ENCODE peak calls at places on chromosomes 16 and 17, in eight cellular contexts. One of them, this sample, is unnamed.

GRCh38 chr17:47324224-47325020 is 667 bp downstream of the EFCAB13 start:
- DNase-seq in A549: peak
- DNase-seq in ascending aorta: peak
- DNase-seq in adrenal gland: peak
- DNase-seq in Peyer's patch: peak
- DNase-seq in AG04450: no peak
- DNase-seq in H1: no peak
- DNase-seq in coronary artery: peak
- DNase-seq in this sample: no peak

GRCh38 chr16:69567031-69567680 is 1.4 kb downstream of the NFAT5 start:
- DNase-seq in A549: no peak
- DNase-seq in ascending aorta: no peak
- DNase-seq in adrenal gland: peak
- DNase-seq in Peyer's patch: no peak
- DNase-seq in AG04450: no peak
- DNase-seq in H1: no peak
- DNase-seq in coronary artery: no peak
- DNase-seq in this sample: peak

GRCh38 chr16:89721644-89722391 is 481 bp downstream of the ZNF276 start:
- DNase-seq in A549: peak
- DNase-seq in ascending aorta: peak
- DNase-seq in adrenal gland: peak
- DNase-seq in Peyer's patch: peak
- DNase-seq in AG04450: no peak
- DNase-seq in H1: no peak
- DNase-seq in coronary artery: no peak
- DNase-seq in this sample: peak

GRCh38 chr17:301681-302299 is 50.8 kb downstream of the RPH3AL start:
- DNase-seq in A549: no peak
- DNase-seq in ascending aorta: no peak
- DNase-seq in adrenal gland: no peak
- DNase-seq in Peyer's patch: peak
- DNase-seq in AG04450: no peak
- DNase-seq in H1: no peak
- DNase-seq in coronary artery: no peak
- DNase-seq in this sample: no peak

GRCh38 chr17:35607239-35607817 is 20.2 kb downstream of the AP2B1 start:
- DNase-seq in A549: no peak
- DNase-seq in ascending aorta: no peak
- DNase-seq in adrenal gland: no peak
- DNase-seq in Peyer's patch: no peak
- DNase-seq in AG04450: no peak
- DNase-seq in H1: no peak
- DNase-seq in coronary artery: no peak
- DNase-seq in this sample: no peak

GRCh38 chr17:16915752-16916556 is 56.0 kb downstream of the TNFRSF13B start:
- DNase-seq in A549: peak
- DNase-seq in ascending aorta: peak
- DNase-seq in adrenal gland: no peak
- DNase-seq in Peyer's patch: peak
- DNase-seq in AG04450: peak
- DNase-seq in H1: peak
- DNase-seq in coronary artery: no peak
- DNase-seq in this sample: peak

GRCh38 chr17:77453613-77454559 is 313.1 kb downstream of the SEC14L1 start:
- DNase-seq in A549: no peak
- DNase-seq in ascending aorta: peak
- DNase-seq in adrenal gland: no peak
- DNase-seq in Peyer's patch: peak
- DNase-seq in AG04450: no peak
- DNase-seq in H1: no peak
- DNase-seq in coronary artery: no peak
- DNase-seq in this sample: no peak

GRCh38 chr16:86198201-86199118 is 299.5 kb downstream of the IRF8 start:
- DNase-seq in A549: no peak
- DNase-seq in ascending aorta: no peak
- DNase-seq in adrenal gland: no peak
- DNase-seq in Peyer's patch: no peak
- DNase-seq in AG04450: no peak
- DNase-seq in H1: no peak
- DNase-seq in coronary artery: no peak
- DNase-seq in this sample: no peak

GRCh38 chr17:69473801-69474170 is 59.3 kb downstream of the MAP2K6 start:
- DNase-seq in A549: peak
- DNase-seq in ascending aorta: no peak
- DNase-seq in adrenal gland: no peak
- DNase-seq in Peyer's patch: no peak
- DNase-seq in AG04450: no peak
- DNase-seq in H1: peak
- DNase-seq in coronary artery: no peak
- DNase-seq in this sample: no peak
- H3K27ac ChIP-seq in A549: peak
- H3K27ac ChIP-seq in ascending aorta: no peak
- H3K27ac ChIP-seq in adrenal gland: no peak
- H3K27ac ChIP-seq in Peyer's patch: no peak
- H3K27ac ChIP-seq in AG04450: no peak
- H3K27ac ChIP-seq in H1: no peak
- H3K27ac ChIP-seq in coronary artery: no peak
- H3K27ac ChIP-seq in this sample: no peak

GRCh38 chr16:51442140-51442539 is 291.1 kb upstream of the SALL1 start:
- DNase-seq in A549: no peak
- DNase-seq in ascending aorta: no peak
- DNase-seq in adrenal gland: no peak
- DNase-seq in Peyer's patch: no peak
- DNase-seq in AG04450: no peak
- DNase-seq in H1: no peak
- DNase-seq in coronary artery: no peak
- DNase-seq in this sample: no peak
- H3K27ac ChIP-seq in A549: no peak
- H3K27ac ChIP-seq in ascending aorta: no peak
- H3K27ac ChIP-seq in adrenal gland: no peak
- H3K27ac ChIP-seq in Peyer's patch: no peak
- H3K27ac ChIP-seq in AG04450: no peak
- H3K27ac ChIP-seq in H1: no peak
- H3K27ac ChIP-seq in coronary artery: no peak
- H3K27ac ChIP-seq in this sample: no peak

GRCh38 chr17:3034578-3034920 is 28.9 kb downstream of the OR1D5 start:
- DNase-seq in A549: no peak
- DNase-seq in ascending aorta: no peak
- DNase-seq in adrenal gland: peak
- DNase-seq in Peyer's patch: peak
- DNase-seq in AG04450: no peak
- DNase-seq in H1: no peak
- DNase-seq in coronary artery: peak
- DNase-seq in this sample: no peak

GRCh38 chr17:3037259-3037658 is 26.1 kb downstream of the OR1D5 start:
- DNase-seq in A549: no peak
- DNase-seq in ascending aorta: no peak
- DNase-seq in adrenal gland: no peak
- DNase-seq in Peyer's patch: no peak
- DNase-seq in AG04450: no peak
- DNase-seq in H1: no peak
- DNase-seq in coronary artery: peak
- DNase-seq in this sample: no peak

GRCh38 chr17:3036800-3037199 is 26.6 kb downstream of the OR1D5 start:
- DNase-seq in A549: no peak
- DNase-seq in ascending aorta: no peak
- DNase-seq in adrenal gland: peak
- DNase-seq in Peyer's patch: peak
- DNase-seq in AG04450: no peak
- DNase-seq in H1: no peak
- DNase-seq in coronary artery: peak
- DNase-seq in this sample: no peak

GRCh38 chr17:3035256-3035967 is 28.0 kb downstream of the OR1D5 start:
- DNase-seq in A549: no peak
- DNase-seq in ascending aorta: no peak
- DNase-seq in adrenal gland: peak
- DNase-seq in Peyer's patch: peak
- DNase-seq in AG04450: no peak
- DNase-seq in H1: no peak
- DNase-seq in coronary artery: peak
- DNase-seq in this sample: no peak

GRCh38 chr17:3035968-3036280 is 27.5 kb downstream of the OR1D5 start:
- DNase-seq in A549: no peak
- DNase-seq in ascending aorta: no peak
- DNase-seq in adrenal gland: no peak
- DNase-seq in Peyer's patch: peak
- DNase-seq in AG04450: no peak
- DNase-seq in H1: no peak
- DNase-seq in coronary artery: no peak
- DNase-seq in this sample: no peak
- H3K27ac ChIP-seq in A549: no peak
- H3K27ac ChIP-seq in ascending aorta: no peak
- H3K27ac ChIP-seq in adrenal gland: no peak
- H3K27ac ChIP-seq in Peyer's patch: no peak
- H3K27ac ChIP-seq in AG04450: no peak
- H3K27ac ChIP-seq in H1: no peak
- H3K27ac ChIP-seq in coronary artery: no peak
- H3K27ac ChIP-seq in this sample: no peak

GRCh38 chr16:30722916-30723315 is 23.9 kb downstream of the SRCAP start:
- DNase-seq in A549: no peak
- DNase-seq in ascending aorta: no peak
- DNase-seq in adrenal gland: no peak
- DNase-seq in Peyer's patch: peak
- DNase-seq in AG04450: no peak
- DNase-seq in H1: no peak
- DNase-seq in coronary artery: no peak
- DNase-seq in this sample: no peak
- H3K27ac ChIP-seq in A549: no peak
- H3K27ac ChIP-seq in ascending aorta: no peak
- H3K27ac ChIP-seq in adrenal gland: no peak
- H3K27ac ChIP-seq in Peyer's patch: no peak
- H3K27ac ChIP-seq in AG04450: no peak
- H3K27ac ChIP-seq in H1: no peak
- H3K27ac ChIP-seq in coronary artery: no peak
- H3K27ac ChIP-seq in this sample: no peak

DNA sequence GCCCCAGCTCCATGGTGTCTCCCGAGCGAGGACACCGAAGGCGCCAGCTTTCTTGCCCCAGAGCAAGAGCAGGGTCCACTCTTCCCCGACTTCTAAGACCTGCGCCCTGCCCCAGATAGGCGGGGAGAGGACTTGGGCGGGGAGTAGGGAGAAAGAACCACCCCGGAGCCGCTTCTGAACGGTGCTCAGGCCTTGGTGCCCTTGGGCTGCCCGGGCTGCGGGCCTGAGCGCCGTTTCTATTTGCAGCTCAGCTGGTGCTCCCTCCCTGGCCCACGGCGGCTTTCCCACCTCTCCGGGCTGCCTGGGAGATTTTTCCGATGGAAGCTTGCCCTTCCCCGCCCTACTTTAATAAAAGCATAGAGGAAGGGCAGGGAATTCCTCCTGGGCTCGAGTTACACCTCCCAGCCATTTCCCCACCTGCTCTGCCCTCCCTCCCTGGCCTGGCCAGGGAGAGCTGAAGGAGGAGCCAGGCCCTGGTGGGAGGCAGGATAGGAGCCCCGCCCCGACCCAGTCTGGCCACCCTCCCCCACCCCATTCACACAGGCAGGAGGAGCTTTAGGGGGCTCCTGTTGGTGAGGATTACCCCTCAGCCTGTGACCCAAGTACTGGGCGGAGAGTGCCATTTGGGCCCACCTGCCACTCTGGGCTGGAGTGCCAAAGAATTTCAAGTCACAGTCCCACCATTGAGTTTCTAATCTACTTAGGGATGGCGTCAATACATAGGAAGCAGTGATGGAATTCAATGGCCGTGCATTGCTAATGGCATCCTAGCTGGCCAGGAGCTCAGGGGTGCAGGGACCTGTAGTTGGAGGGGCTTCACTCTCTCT is 2.0 kb downstream of the MMP15 start:
- DNase-seq in A549: peak
- DNase-seq in ascending aorta: no peak
- DNase-seq in adrenal gland: peak
- DNase-seq in Peyer's patch: peak
- DNase-seq in AG04450: no peak
- DNase-seq in H1: peak
- DNase-seq in coronary artery: no peak
- DNase-seq in this sample: no peak
- H3K27ac ChIP-seq in A549: peak
- H3K27ac ChIP-seq in ascending aorta: no peak
- H3K27ac ChIP-seq in adrenal gland: no peak
- H3K27ac ChIP-seq in Peyer's patch: no peak
- H3K27ac ChIP-seq in AG04450: no peak
- H3K27ac ChIP-seq in H1: no peak
- H3K27ac ChIP-seq in coronary artery: no peak
- H3K27ac ChIP-seq in this sample: no peak

This sample was measured in brain microvascular endothelial cell.